ENCODE peak calls at places on chromosomes 3 and 15, in five cellular contexts. A is trophoblast cell, I is H9, J is mesenchymal stem cell, Z is H1. W is an unnamed sample.

GRCh38 chr15:89096664-89097063 is 8.4 kb downstream of the ABHD2 start:
- DNase-seq in I (no peak), Z (no peak), J (peak; percentile 63), A (no peak), W (no peak)

GRCh38 chr3:140736863-140737460 is 59.1 kb downstream of the TRIM42 start:
- DNase-seq in A (peak; percentile 82), I (peak; percentile 72), Z (peak; percentile 60), J (peak; percentile 6), W (peak; percentile 37)

GRCh38 chr3:52217409-52217805 is 8.0 kb downstream of the TLR9 start:
- DNase-seq in Z (no peak), I (peak; percentile 24), J (no peak), A (no peak), W (no peak)

GRCh38 chr3:69379661-69380060 is 6.2 kb downstream of the FRMD4B start:
- DNase-seq in A (no peak), Z (no peak), J (no peak), I (no peak), W (no peak)

GRCh38 chr3:64220161-64220560 is 5.1 kb downstream of the PRICKLE2 start:
- DNase-seq in J (peak; percentile 40), I (no peak), A (no peak), Z (no peak), W (no peak)

GRCh38 chr15:74816624-74817369 is 4.2 kb downstream of the LMAN1L start:
- DNase-seq in Z (no peak), J (no peak), I (no peak), A (peak; percentile 68), W (no peak)

GRCh38 chr3:14175383-14176037 is 2.9 kb downstream of the XPC start:
- DNase-seq in I (no peak), A (no peak), Z (no peak), J (peak; percentile 30), W (no peak)

GRCh38 chr15:95362306-95362705 is 968.2 kb upstream of the NR2F2 start:
- DNase-seq in Z (no peak), I (no peak), A (no peak), J (no peak), W (no peak)

GRCh38 chr15:40092416-40093223 is 16.1 kb downstream of the BMF start:
- DNase-seq in A (no peak), I (no peak), J (peak; percentile 96), Z (no peak), W (no peak)
- H2AK5ac ChIP-seq in A (peak overlapping the region; percentile 34), I (no peak overlapping the region), J (peak overlapping the region; percentile 40), Z (peak overlapping the region; percentile 34), W (no peak overlapping the region)

GRCh38 chr3:71425491-71426071 is 157.9 kb downstream of the FOXP1 start:
- DNase-seq in Z (no peak), A (no peak), I (no peak), J (no peak), W (no peak)
- H2BK12ac ChIP-seq in Z (no peak overlapping the region), A (no peak overlapping the region), I (no peak overlapping the region), J (no peak overlapping the region), W (no peak overlapping the region)

GRCh38 chr15:47410243-47410642 is 307.1 kb upstream of the SEMA6D start:
- DNase-seq in Z (no peak), A (no peak), J (no peak), I (no peak), W (no peak)
- H2AK5ac ChIP-seq in Z (no peak overlapping the region), A (no peak overlapping the region), J (no peak overlapping the region), I (no peak overlapping the region), W (no peak overlapping the region)

DNA sequence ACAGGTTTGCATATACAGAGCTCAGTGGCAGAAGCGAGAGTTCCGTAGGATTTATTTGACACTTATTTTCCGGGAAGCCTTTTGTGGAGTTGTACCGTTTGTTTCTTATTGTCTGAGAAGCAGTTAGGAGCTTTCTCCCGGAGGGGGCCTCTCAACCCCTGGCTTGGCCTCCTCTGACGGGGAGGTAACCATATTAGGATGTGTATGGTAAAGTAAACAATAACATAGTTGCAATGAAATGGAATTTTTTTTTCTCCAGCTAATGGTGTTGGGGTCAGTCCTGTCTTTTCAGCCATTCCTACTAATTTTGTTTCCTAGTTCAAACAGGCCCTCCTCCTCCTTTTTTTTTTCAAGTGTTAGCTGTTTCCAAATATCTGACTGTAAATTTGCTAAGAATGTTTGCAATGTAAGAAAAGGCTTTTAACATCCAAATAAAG is 338.5 kb downstream of the FOXP1 start:
- DNase-seq in I (no peak), A (no peak), J (peak; percentile 84), Z (no peak), W (no peak)
- H2BK12ac ChIP-seq in I (no peak overlapping the region), A (no peak overlapping the region), J (no peak overlapping the region), Z (no peak overlapping the region), W (no peak overlapping the region)

W was measured in neuronal stem cell.